ENCODE peak calls at places on chromosomes 7 and 10, in nine cellular contexts. S is B cell; V is stimulated activated CD4-positive, alpha-beta T cell treated with anti-CD3 and anti-CD28 coated beads, Interleukin-1b, Interleukin-23, amount 100 ng/mL, for 48 hours; W is putamen; K is NCI-H1092; B is substantia nigra; F is mesendoderm; I is GM10248; N is HCT116. O is an unnamed sample.

GRCh38 chr10:77571490-77571889 is 66.1 kb downstream of the KCNMA1 start:
- DNase-seq in S (no peak), V (no peak), W (no peak), K (peak), B (no peak), F (no peak), I (no peak), N (no peak), O (no peak)

GRCh38 chr10:106571216-106571954 is 593.1 kb downstream of the SORCS1 start:
- DNase-seq in S (no peak), V (no peak), W (peak), K (no peak), B (peak), F (peak), I (no peak), N (no peak), O (no peak)

GRCh38 chr7:118429141-118429540 is 204.6 kb downstream of the ANKRD7 start:
- DNase-seq in S (no peak), V (no peak), W (no peak), K (no peak), B (no peak), F (no peak), I (no peak), N (no peak), O (no peak)

GRCh38 chr10:112226439-112227248 is 43.1 kb upstream of the GPAM start:
- DNase-seq in S (no peak), V (no peak), W (no peak), K (no peak), B (no peak), F (no peak), I (no peak), N (no peak), O (no peak)

GRCh38 chr7:112357136-112357535 is 93.1 kb upstream of the IFRD1 start:
- DNase-seq in S (no peak), V (no peak), W (no peak), K (no peak), B (no peak), F (peak), I (no peak), N (no peak), O (no peak)

GRCh38 chr10:97029271-97029670 is 156.5 kb downstream of the SLIT1 start:
- DNase-seq in S (no peak), V (no peak), W (no peak), K (no peak), B (no peak), F (no peak), I (no peak), N (no peak), O (no peak)

GRCh38 chr7:2953099-2953498 is 90.6 kb downstream of the CARD11 start:
- DNase-seq in S (no peak), V (no peak), W (no peak), K (no peak), B (no peak), F (no peak), I (no peak), N (no peak), O (no peak)

GRCh38 chr10:128854965-128855364 is 612.1 kb upstream of the MGMT start:
- DNase-seq in S (no peak), V (no peak), W (peak), K (no peak), B (peak), F (peak), I (no peak), N (no peak), O (peak)

GRCh38 chr10:49668684-49669083 is 10.8 kb upstream of the C10orf53 start:
- DNase-seq in S (no peak), V (no peak), W (no peak), K (no peak), B (no peak), F (no peak), I (no peak), N (no peak), O (no peak)

GRCh38 chr10:43135064-43135463 is 3.2 kb upstream of the CSGALNACT2 start:
- DNase-seq in S (no peak), V (no peak), W (no peak), K (no peak), B (no peak), F (no peak), I (no peak), N (no peak), O (no peak)

GRCh38 chr10:47137311-47137851 is 162.6 kb upstream of the GDF10 start:
- DNase-seq in S (no peak), V (no peak), W (no peak), K (no peak), B (no peak), F (no peak), I (no peak), N (peak), O (peak)

GRCh38 chr10:94178475-94179251 is 184.1 kb downstream of the NOC3L start:
- DNase-seq in S (no peak), V (no peak), W (no peak), K (no peak), B (no peak), F (no peak), I (no peak), N (no peak), O (no peak)

GRCh38 chr10:100759331-100759730 is 13.9 kb downstream of the PAX2 start:
- DNase-seq in S (no peak), V (no peak), W (no peak), K (no peak), B (no peak), F (peak), I (no peak), N (no peak), O (no peak)

GRCh38 chr7:94643771-94644545 is 12.0 kb downstream of the SGCE start:
- DNase-seq in S (no peak), V (no peak), W (no peak), K (no peak), B (no peak), F (no peak), I (no peak), N (no peak), O (no peak)

GRCh38 chr10:82737556-82737955 is 862.6 kb downstream of the NRG3 start:
- DNase-seq in S (no peak), V (no peak), W (no peak), K (peak), B (peak), F (peak), I (no peak), N (no peak), O (no peak)

GRCh38 chr10:70358446-70358845 is 24.0 kb downstream of the LRRC20 start:
- DNase-seq in S (no peak), V (no peak), W (no peak), K (no peak), B (no peak), F (no peak), I (no peak), N (no peak), O (no peak)

GRCh38 chr7:11302121-11302520 is 328.4 kb downstream of the PHF14 start:
- DNase-seq in S (no peak), V (no peak), W (no peak), K (no peak), B (no peak), F (no peak), I (no peak), N (no peak), O (no peak)

GRCh38 chr10:24009115-24009514 is 199.8 kb upstream of the KIAA1217 start:
- DNase-seq in S (no peak), V (no peak), W (no peak), K (no peak), B (no peak), F (no peak), I (no peak), N (no peak), O (peak)

GRCh38 chr7:272108-272615 is 17.8 kb upstream of the FOXL3 start:
- DNase-seq in S (no peak), V (no peak), W (no peak), K (no peak), B (no peak), F (no peak), I (no peak), N (no peak), O (no peak)

GRCh38 chr7:28005075-28005847 is 175.3 kb downstream of the JAZF1 start:
- DNase-seq in S (no peak), V (no peak), W (no peak), K (no peak), B (no peak), F (peak), I (no peak), N (no peak), O (no peak)

GRCh38 chr10:31036209-31036608 is 4.5 kb upstream of the ZNF438 start:
- DNase-seq in S (no peak), V (no peak), W (no peak), K (no peak), B (no peak), F (peak), I (no peak), N (no peak), O (no peak)

GRCh38 chr10:74888947-74889661 is 62.7 kb downstream of the KAT6B start:
- DNase-seq in S (no peak), V (no peak), W (no peak), K (no peak), B (no peak), F (peak), I (no peak), N (peak), O (no peak)

GRCh38 chr10:116138897-116139296 is 134.1 kb downstream of the GFRA1 start:
- DNase-seq in S (no peak), V (no peak), W (no peak), K (peak), B (no peak), F (no peak), I (no peak), N (no peak), O (no peak)

GRCh38 chr7:101933028-101933427 is 115.6 kb downstream of the CUX1 start:
- DNase-seq in S (no peak), V (no peak), W (no peak), K (no peak), B (no peak), F (no peak), I (no peak), N (no peak), O (no peak)

GRCh38 chr10:114709966-114710365 is 51.9 kb upstream of the ABLIM1 start:
- DNase-seq in S (no peak), V (no peak), W (no peak), K (no peak), B (no peak), F (no peak), I (no peak), N (no peak), O (no peak)

GRCh38 chr7:37493123-37493522 is 44.5 kb upstream of the ELMO1 start:
- DNase-seq in S (no peak), V (no peak), W (peak), K (no peak), B (peak), F (no peak), I (no peak), N (no peak), O (no peak)

GRCh38 chr7:44984478-44984758 is 5.6 kb upstream of the MYO1G start:
- DNase-seq in S (no peak), V (no peak), W (no peak), K (no peak), B (no peak), F (no peak), I (no peak), N (no peak), O (no peak)

GRCh38 chr10:52758406-52758805 is 14.2 kb downstream of the MBL2 start:
- DNase-seq in S (no peak), V (no peak), W (no peak), K (no peak), B (no peak), F (no peak), I (no peak), N (no peak), O (no peak)

GRCh38 chr7:81333004-81333403 is 414.2 kb upstream of the SEMA3C start:
- DNase-seq in S (no peak), V (no peak), W (no peak), K (no peak), B (no peak), F (no peak), I (no peak), N (no peak), O (peak)

GRCh38 chr10:127612-128432 is 7.4 kb upstream of the ZMYND11 start:
- DNase-seq in S (peak), V (peak), W (no peak), K (no peak), B (no peak), F (no peak), I (peak), N (no peak), O (no peak)

GRCh38 chr10:79333513-79333912 is 13.8 kb upstream of the PPIF start:
- DNase-seq in S (no peak), V (no peak), W (no peak), K (no peak), B (no peak), F (no peak), I (no peak), N (no peak), O (no peak)

GRCh38 chr7:81273601-81274397 is 354.9 kb upstream of the SEMA3C start:
- DNase-seq in S (no peak), V (no peak), W (no peak), K (no peak), B (no peak), F (peak), I (no peak), N (no peak), O (no peak)

GRCh38 chr7:29308424-29308823 is 113.8 kb downstream of the CHN2 start:
- DNase-seq in S (no peak), V (no peak), W (no peak), K (no peak), B (no peak), F (peak), I (no peak), N (no peak), O (no peak)

GRCh38 chr7:110090113-110090820 is 1000.7 kb upstream of the LRRN3 start:
- DNase-seq in S (no peak), V (no peak), W (no peak), K (peak), B (no peak), F (peak), I (peak), N (peak), O (no peak)

GRCh38 chr10:113849946-113850345 is 3.9 kb downstream of the DCLRE1A start:
- DNase-seq in S (no peak), V (no peak), W (no peak), K (no peak), B (no peak), F (no peak), I (no peak), N (no peak), O (no peak)

GRCh38 chr10:68053553-68053952 is 21.5 kb downstream of the HERC4 start:
- DNase-seq in S (no peak), V (no peak), W (no peak), K (no peak), B (no peak), F (no peak), I (no peak), N (no peak), O (no peak)

GRCh38 chr10:59381687-59382086 is 19.3 kb upstream of the FAM13C start:
- DNase-seq in S (no peak), V (no peak), W (no peak), K (no peak), B (no peak), F (no peak), I (no peak), N (no peak), O (no peak)